ENCODE peak calls at places on chromosomes 7 and 10, in six cellular contexts. R is cardiac muscle cell, Q is neural progenitor cell, C is AG04449, Y is IMR-90, S is fibroblast of lung. I is an unnamed sample.

GRCh38 chr7:49166441-49166840 is 242.1 kb downstream of the CDC14C start:
- DNase-seq in Y (no peak), S (no peak), Q (peak), C (no peak), R (no peak), I (no peak)

GRCh38 chr10:73865459-73866442 is 8.6 kb downstream of the CAMK2G start:
- DNase-seq in S (no peak), Q (no peak), Y (no peak), C (no peak), R (no peak), I (no peak)

GRCh38 chr10:69318087-69318996 is 40.0 kb downstream of the HK1 start:
- DNase-seq in R (peak), S (peak), Q (peak), C (no peak), Y (peak), I (no peak)

GRCh38 chr7:1537631-1538412 is 7.3 kb downstream of the MAFK start:
- DNase-seq in Y (peak), R (peak), Q (peak), C (peak), S (peak), I (peak)

GRCh38 chr10:67609996-67610793 is 85.8 kb downstream of the CTNNA3 start:
- DNase-seq in C (no peak), Q (peak), Y (peak), S (no peak), R (peak), I (no peak)

GRCh38 chr10:42970451-42971250 is 106.2 kb upstream of the RET start:
- DNase-seq in Q (no peak), S (no peak), R (no peak), Y (no peak), C (no peak), I (no peak)

GRCh38 chr10:75894761-75895160 is 463.3 kb downstream of the LRMDA start:
- DNase-seq in C (no peak), Y (no peak), R (no peak), S (no peak), Q (no peak), I (no peak)

GRCh38 chr10:110023785-110024184 is 16.0 kb downstream of the ADD3 start:
- DNase-seq in R (no peak), S (no peak), C (no peak), Q (no peak), Y (no peak), I (no peak)

GRCh38 chr7:77439572-77439971 is 23.4 kb upstream of the GSAP start:
- DNase-seq in Q (peak), Y (no peak), S (peak), C (no peak), R (peak), I (no peak)

GRCh38 chr10:6114758-6115410 is 26.1 kb downstream of the RBM17 start:
- DNase-seq in Y (peak), C (no peak), R (no peak), Q (no peak), S (peak), I (peak)

GRCh38 chr10:123786306-123786705 is 105.3 kb downstream of the CPXM2 start:
- DNase-seq in R (no peak), C (no peak), Y (no peak), Q (no peak), S (no peak), I (no peak)

GRCh38 chr10:75202321-75203096 is 8.1 kb upstream of the VDAC2 start:
- DNase-seq in R (no peak), C (no peak), S (peak), Q (no peak), Y (peak), I (no peak)

GRCh38 chr10:24897326-24897926 is 55.0 kb downstream of the PRTFDC1 start:
- DNase-seq in S (peak), Q (no peak), R (no peak), C (no peak), Y (peak), I (no peak)

GRCh38 chr7:121313793-121314676 is 14.8 kb upstream of the WNT16 start:
- DNase-seq in R (no peak), S (peak), Q (no peak), Y (no peak), C (no peak), I (no peak)

GRCh38 chr10:35420827-35421552 is 84.7 kb downstream of the CCNY start:
- DNase-seq in Y (no peak), C (no peak), Q (no peak), R (no peak), S (no peak), I (no peak)

GRCh38 chr10:35416628-35417625 is 80.6 kb downstream of the CCNY start:
- DNase-seq in Y (peak), R (no peak), S (no peak), Q (peak), C (no peak), I (no peak)

GRCh38 chr10:35421553-35422178 is 85.4 kb downstream of the CCNY start:
- DNase-seq in Y (peak), Q (no peak), S (peak), R (no peak), C (peak), I (peak)

GRCh38 chr10:35422236-35422635 is 85.9 kb downstream of the CCNY start:
- DNase-seq in R (peak), Y (peak), C (no peak), S (no peak), Q (peak), I (no peak)

GRCh38 chr10:35420044-35420443 is 83.7 kb downstream of the CCNY start:
- DNase-seq in Q (no peak), Y (peak), C (no peak), S (no peak), R (no peak), I (no peak)
- H3K4me3 ChIP-seq in Q (no peak), Y (no peak), C (no peak), S (no peak), R (no peak), I (no peak)

GRCh38 chr10:46224414-46224682 is 62.4 kb upstream of the ANTXRL start:
- DNase-seq in C (no peak), R (no peak), Y (no peak), Q (no peak), S (no peak), I (no peak)

GRCh38 chr10:46222364-46222935 is 64.3 kb upstream of the ANTXRL start:
- DNase-seq in R (no peak), Q (no peak), S (no peak), Y (peak), C (no peak), I (no peak)

GRCh38 chr10:46220872-46221538 is 65.8 kb upstream of the ANTXRL start:
- DNase-seq in R (no peak), S (no peak), Y (no peak), Q (no peak), C (no peak), I (no peak)

GRCh38 chr10:46223626-46224413 is 63.0 kb upstream of the ANTXRL start:
- DNase-seq in R (no peak), C (no peak), Y (no peak), Q (no peak), S (no peak), I (no peak)

GRCh38 chr10:46223064-46223480 is 63.7 kb upstream of the ANTXRL start:
- DNase-seq in R (no peak), C (no peak), Q (no peak), Y (no peak), S (no peak), I (no peak)
- TF ChIP-seq CTCF in R (no peak), C (peak), Q (peak), Y (no peak), S (no peak), I (peak)

GRCh38 chr7:123609883-123610239 is 8.2 kb downstream of the ASB15 start:
- DNase-seq in Y (no peak), S (no peak), Q (no peak), R (no peak), C (no peak), I (no peak)
- H3K4me3 ChIP-seq in Y (no peak), S (no peak), Q (no peak), R (no peak), C (no peak), I (no peak)

DNA sequence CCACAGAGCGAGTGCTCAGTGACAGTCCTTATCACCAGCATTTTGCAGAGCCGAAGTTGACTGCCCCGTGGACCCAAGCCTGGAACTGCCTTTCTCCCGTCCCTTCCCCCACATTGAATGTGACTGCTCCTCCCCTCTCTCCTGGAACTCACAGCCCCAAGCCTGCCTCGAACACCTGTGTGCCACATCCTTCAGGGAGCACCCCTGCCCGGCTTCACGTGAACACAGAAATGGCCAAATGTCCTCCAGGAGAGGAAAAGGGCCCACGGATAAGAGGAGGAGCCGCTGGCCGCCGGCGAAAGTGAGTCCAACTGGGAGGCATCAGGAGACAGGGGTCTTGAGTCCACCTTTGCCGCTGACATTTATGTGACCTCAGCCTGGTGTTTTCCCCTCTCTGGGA is 16.2 kb downstream of the STX1A start:
- DNase-seq in Q (no peak), R (no peak), C (no peak), Y (no peak), S (no peak), I (no peak)
- TF ChIP-seq CTCF in Q (no peak), R (no peak), C (no peak), Y (no peak), S (no peak), I (no peak)

GRCh38 chr10:26697922-26698608 is 564 bp downstream of the PDSS1 start:
- DNase-seq in Q (peak), R (no peak), Y (no peak), C (no peak), S (no peak), I (no peak)

GRCh38 chr10:26696786-26697162 is 727 bp upstream of the PDSS1 start:
- DNase-seq in Y (peak), Q (no peak), S (peak), R (no peak), C (no peak), I (no peak)

GRCh38 chr10:26699631-26700030 is 2.1 kb downstream of the PDSS1 start:
- DNase-seq in R (no peak), C (no peak), Y (no peak), S (no peak), Q (no peak), I (no peak)

GRCh38 chr10:26697163-26697921 is at the start of gene PDSS1:
- DNase-seq in Q (peak), S (peak), R (peak), C (no peak), Y (peak), I (no peak)

DNA sequence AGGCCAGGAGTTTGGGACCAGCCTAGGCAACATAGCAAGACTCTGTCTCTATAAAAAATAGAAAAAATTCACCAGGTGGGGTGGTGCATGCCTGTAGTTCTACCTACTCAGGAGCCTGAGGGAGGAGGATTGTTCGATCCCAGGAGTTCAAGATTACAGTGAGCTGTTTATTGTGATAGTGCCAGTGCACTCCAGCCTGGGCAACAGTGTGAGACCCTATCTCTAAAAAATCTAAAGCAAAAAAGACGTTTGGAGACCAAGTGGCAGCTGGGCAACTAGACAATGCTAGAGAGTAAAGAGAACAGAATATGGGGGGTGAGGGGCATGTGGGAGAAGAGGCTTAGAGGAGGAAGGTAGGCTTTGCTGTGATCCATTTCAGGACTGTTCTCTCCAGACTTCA is 1.4 kb downstream of the PDSS1 start:
- DNase-seq in C (no peak), R (no peak), Y (no peak), S (no peak), Q (no peak), I (no peak)
- H3K4me3 ChIP-seq in C (no peak), R (peak), Y (no peak), S (peak), Q (peak), I (peak)

GRCh38 chr10:1116051-1116450 is 59.9 kb downstream of the WDR37 start:
- DNase-seq in Y (no peak), R (no peak), C (no peak), Q (no peak), S (no peak), I (no peak)

GRCh38 chr10:1116696-1117254 is 60.6 kb downstream of the WDR37 start:
- DNase-seq in Q (no peak), C (no peak), S (no peak), R (no peak), Y (no peak), I (no peak)

GRCh38 chr10:1117651-1118050 is 61.5 kb downstream of the WDR37 start:
- DNase-seq in Y (no peak), S (no peak), Q (no peak), R (no peak), C (no peak), I (no peak)

GRCh38 chr10:1115262-1115955 is 59.2 kb downstream of the WDR37 start:
- DNase-seq in Q (no peak), Y (no peak), C (no peak), S (no peak), R (no peak), I (no peak)

GRCh38 chr10:1114355-1115261 is 58.4 kb downstream of the WDR37 start:
- DNase-seq in C (no peak), Y (no peak), Q (peak), R (no peak), S (no peak), I (no peak)
- TF ChIP-seq CTCF in C (no peak), Y (no peak), Q (no peak), R (no peak), S (no peak), I (no peak)

GRCh38 chr7:15916666-15917388 is 230.3 kb upstream of the MEOX2 start:
- DNase-seq in R (no peak), C (no peak), Q (no peak), S (peak), Y (peak), I (no peak)
- H3K4me3 ChIP-seq in R (no peak), C (peak), Q (no peak), S (peak), Y (no peak), I (no peak)

GRCh38 chr10:117163061-117163953 is 25.2 kb upstream of the VAX1 start:
- DNase-seq in C (no peak), Q (peak), Y (no peak), S (no peak), R (peak), I (no peak)
- TF ChIP-seq CTCF in C (no peak), Q (peak), Y (no peak), S (no peak), R (no peak), I (no peak)

GRCh38 chr7:2709553-2710165 is 21.7 kb downstream of the AMZ1 start:
- DNase-seq in R (peak), C (no peak), Y (peak), Q (peak), S (peak), I (no peak)
- H3K4me3 ChIP-seq in R (no peak), C (no peak), Y (no peak), Q (no peak), S (no peak), I (no peak)

DNA sequence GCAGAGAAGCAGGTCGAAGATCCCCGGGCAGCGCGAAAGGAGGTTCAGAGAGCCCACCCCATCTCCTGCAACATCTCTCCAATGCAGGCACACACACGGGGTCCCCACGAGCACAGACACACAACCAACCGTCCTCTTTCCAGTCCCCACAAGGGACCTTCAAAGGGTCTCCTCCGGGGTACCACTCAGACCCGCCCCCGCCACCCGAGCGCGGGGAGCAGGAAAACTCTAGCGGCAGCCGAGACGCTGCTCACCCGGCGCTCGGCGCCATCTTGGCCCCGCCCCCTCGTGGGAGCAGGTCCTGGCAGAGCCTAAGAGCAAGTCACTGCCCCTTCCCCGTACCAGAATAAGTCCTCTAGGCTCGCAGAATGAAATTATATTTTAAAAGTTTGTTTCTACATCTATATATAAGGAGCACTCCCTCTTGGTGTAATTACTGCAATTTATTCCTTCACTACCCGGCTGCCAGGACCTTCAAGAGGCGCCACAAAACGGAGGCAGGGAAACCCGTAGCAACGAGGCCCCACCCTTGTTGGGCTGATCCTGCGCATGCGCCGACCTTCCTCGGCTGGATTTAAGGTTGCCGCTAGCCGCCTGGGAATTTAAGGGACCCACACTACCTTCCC is at the start of the genes CNPY4 and TAF6:
- DNase-seq in S (peak), Q (peak), C (peak), R (peak), Y (peak), I (peak)
- TF ChIP-seq CTCF in S (no peak), Q (no peak), C (no peak), R (no peak), Y (no peak), I (no peak)

I was measured in HFF-Myc.